ENCODE peak calls at places on chromosome 18, in nine cellular contexts. One of them, this sample, is unnamed.

GRCh38 chr18:76686737-76687231 is 135.6 kb upstream of the ZNF236 start:
- DNase-seq in Panc1: peak
- DNase-seq in CD8-positive, alpha-beta T cell: no peak
- DNase-seq in epithelial cell of esophagus: peak
- DNase-seq in A549: peak
- DNase-seq in astrocyte of the spinal cord: peak
- DNase-seq in neural progenitor cell: peak
- DNase-seq in brain microvascular endothelial cell: peak
- DNase-seq in foreskin fibroblast: peak
- DNase-seq in this sample: no peak

GRCh38 chr18:59149007-59149406 is 9.3 kb downstream of the SEC11C start:
- DNase-seq in foreskin fibroblast: no peak
- DNase-seq in A549: no peak
- DNase-seq in neural progenitor cell: no peak
- DNase-seq in epithelial cell of esophagus: no peak
- DNase-seq in astrocyte of the spinal cord: no peak
- DNase-seq in brain microvascular endothelial cell: no peak
- DNase-seq in Panc1: no peak
- DNase-seq in CD8-positive, alpha-beta T cell: no peak
- DNase-seq in this sample: no peak

GRCh38 chr18:31658670-31659573 is 25.5 kb downstream of the B4GALT6 start:
- DNase-seq in epithelial cell of esophagus: no peak
- DNase-seq in A549: no peak
- DNase-seq in brain microvascular endothelial cell: no peak
- DNase-seq in astrocyte of the spinal cord: peak
- DNase-seq in Panc1: no peak
- DNase-seq in CD8-positive, alpha-beta T cell: no peak
- DNase-seq in foreskin fibroblast: no peak
- DNase-seq in neural progenitor cell: no peak
- DNase-seq in this sample: no peak

GRCh38 chr18:46167971-46168370 is 63.8 kb downstream of the HAUS1 start:
- DNase-seq in foreskin fibroblast: no peak
- DNase-seq in astrocyte of the spinal cord: no peak
- DNase-seq in neural progenitor cell: no peak
- DNase-seq in CD8-positive, alpha-beta T cell: peak
- DNase-seq in epithelial cell of esophagus: no peak
- DNase-seq in brain microvascular endothelial cell: no peak
- DNase-seq in Panc1: no peak
- DNase-seq in A549: no peak
- DNase-seq in this sample: no peak

GRCh38 chr18:41751161-41751560 is 203.9 kb upstream of the PIK3C3 start:
- DNase-seq in astrocyte of the spinal cord: no peak
- DNase-seq in brain microvascular endothelial cell: no peak
- DNase-seq in A549: no peak
- DNase-seq in foreskin fibroblast: no peak
- DNase-seq in epithelial cell of esophagus: peak
- DNase-seq in Panc1: no peak
- DNase-seq in CD8-positive, alpha-beta T cell: no peak
- DNase-seq in neural progenitor cell: no peak
- DNase-seq in this sample: no peak

GRCh38 chr18:59779979-59780378 is 82.8 kb upstream of the CCBE1 start:
- DNase-seq in neural progenitor cell: no peak
- DNase-seq in A549: no peak
- DNase-seq in astrocyte of the spinal cord: peak
- DNase-seq in epithelial cell of esophagus: peak
- DNase-seq in CD8-positive, alpha-beta T cell: no peak
- DNase-seq in Panc1: no peak
- DNase-seq in foreskin fibroblast: peak
- DNase-seq in brain microvascular endothelial cell: peak
- DNase-seq in this sample: peak

GRCh38 chr18:28041366-28041765 is 135.6 kb downstream of the CDH2 start:
- DNase-seq in brain microvascular endothelial cell: peak
- DNase-seq in Panc1: no peak
- DNase-seq in foreskin fibroblast: no peak
- DNase-seq in astrocyte of the spinal cord: peak
- DNase-seq in neural progenitor cell: peak
- DNase-seq in epithelial cell of esophagus: no peak
- DNase-seq in A549: peak
- DNase-seq in CD8-positive, alpha-beta T cell: no peak
- DNase-seq in this sample: no peak

GRCh38 chr18:35392375-35392774 is 15.2 kb upstream of the ZNF396 start:
- DNase-seq in A549: no peak
- DNase-seq in neural progenitor cell: no peak
- DNase-seq in epithelial cell of esophagus: no peak
- DNase-seq in astrocyte of the spinal cord: no peak
- DNase-seq in foreskin fibroblast: no peak
- DNase-seq in Panc1: no peak
- DNase-seq in CD8-positive, alpha-beta T cell: no peak
- DNase-seq in brain microvascular endothelial cell: no peak
- DNase-seq in this sample: no peak

GRCh38 chr18:60446821-60447220 is 74.2 kb upstream of the MC4R start:
- DNase-seq in astrocyte of the spinal cord: peak
- DNase-seq in CD8-positive, alpha-beta T cell: no peak
- DNase-seq in epithelial cell of esophagus: no peak
- DNase-seq in A549: no peak
- DNase-seq in foreskin fibroblast: peak
- DNase-seq in neural progenitor cell: peak
- DNase-seq in Panc1: no peak
- DNase-seq in brain microvascular endothelial cell: peak
- DNase-seq in this sample: no peak

GRCh38 chr18:54775686-54776085 is 52.6 kb upstream of the RAB27B start:
- DNase-seq in foreskin fibroblast: peak
- DNase-seq in astrocyte of the spinal cord: peak
- DNase-seq in epithelial cell of esophagus: peak
- DNase-seq in CD8-positive, alpha-beta T cell: no peak
- DNase-seq in brain microvascular endothelial cell: peak
- DNase-seq in neural progenitor cell: no peak
- DNase-seq in A549: peak
- DNase-seq in Panc1: no peak
- DNase-seq in this sample: no peak

GRCh38 chr18:63148449-63149199 is 170.9 kb downstream of the BCL2 start:
- DNase-seq in epithelial cell of esophagus: no peak
- DNase-seq in neural progenitor cell: no peak
- DNase-seq in astrocyte of the spinal cord: peak
- DNase-seq in Panc1: no peak
- DNase-seq in brain microvascular endothelial cell: no peak
- DNase-seq in A549: no peak
- DNase-seq in foreskin fibroblast: peak
- DNase-seq in CD8-positive, alpha-beta T cell: no peak
- DNase-seq in this sample: peak

GRCh38 chr18:1062592-1062991 is 157.9 kb downstream of the ADCYAP1 start:
- DNase-seq in foreskin fibroblast: no peak
- DNase-seq in epithelial cell of esophagus: no peak
- DNase-seq in Panc1: no peak
- DNase-seq in neural progenitor cell: peak
- DNase-seq in CD8-positive, alpha-beta T cell: no peak
- DNase-seq in A549: peak
- DNase-seq in astrocyte of the spinal cord: no peak
- DNase-seq in brain microvascular endothelial cell: no peak
- DNase-seq in this sample: no peak

GRCh38 chr18:57087985-57088384 is 58.9 kb upstream of the BOD1L2 start:
- DNase-seq in astrocyte of the spinal cord: no peak
- DNase-seq in brain microvascular endothelial cell: no peak
- DNase-seq in foreskin fibroblast: no peak
- DNase-seq in neural progenitor cell: no peak
- DNase-seq in Panc1: no peak
- DNase-seq in A549: no peak
- DNase-seq in CD8-positive, alpha-beta T cell: no peak
- DNase-seq in epithelial cell of esophagus: peak
- DNase-seq in this sample: no peak

GRCh38 chr18:66005831-66006588 is 255.2 kb downstream of the CDH7 start:
- DNase-seq in neural progenitor cell: no peak
- DNase-seq in Panc1: no peak
- DNase-seq in brain microvascular endothelial cell: no peak
- DNase-seq in foreskin fibroblast: no peak
- DNase-seq in epithelial cell of esophagus: no peak
- DNase-seq in A549: no peak
- DNase-seq in CD8-positive, alpha-beta T cell: no peak
- DNase-seq in astrocyte of the spinal cord: no peak
- DNase-seq in this sample: no peak

GRCh38 chr18:49813321-49814146 is at the start of gene ACAA2:
- DNase-seq in A549: peak
- DNase-seq in astrocyte of the spinal cord: peak
- DNase-seq in Panc1: peak
- DNase-seq in brain microvascular endothelial cell: peak
- DNase-seq in epithelial cell of esophagus: peak
- DNase-seq in foreskin fibroblast: peak
- DNase-seq in CD8-positive, alpha-beta T cell: peak
- DNase-seq in neural progenitor cell: peak
- DNase-seq in this sample: peak

GRCh38 chr18:54479365-54479764 is 111.7 kb upstream of the DYNAP start:
- DNase-seq in A549: no peak
- DNase-seq in neural progenitor cell: peak
- DNase-seq in brain microvascular endothelial cell: no peak
- DNase-seq in Panc1: no peak
- DNase-seq in CD8-positive, alpha-beta T cell: no peak
- DNase-seq in astrocyte of the spinal cord: no peak
- DNase-seq in epithelial cell of esophagus: peak
- DNase-seq in foreskin fibroblast: no peak
- DNase-seq in this sample: no peak

GRCh38 chr18:11676386-11676785 is 12.7 kb upstream of the GNAL start:
- DNase-seq in neural progenitor cell: no peak
- DNase-seq in epithelial cell of esophagus: no peak
- DNase-seq in Panc1: no peak
- DNase-seq in A549: no peak
- DNase-seq in astrocyte of the spinal cord: no peak
- DNase-seq in CD8-positive, alpha-beta T cell: no peak
- DNase-seq in brain microvascular endothelial cell: no peak
- DNase-seq in foreskin fibroblast: no peak
- DNase-seq in this sample: no peak

GRCh38 chr18:79677840-79678239 is 1.8 kb upstream of the CTDP1 start:
- DNase-seq in epithelial cell of esophagus: no peak
- DNase-seq in astrocyte of the spinal cord: no peak
- DNase-seq in neural progenitor cell: no peak
- DNase-seq in foreskin fibroblast: no peak
- DNase-seq in CD8-positive, alpha-beta T cell: no peak
- DNase-seq in brain microvascular endothelial cell: no peak
- DNase-seq in A549: no peak
- DNase-seq in Panc1: no peak
- DNase-seq in this sample: no peak

GRCh38 chr18:78786776-78787175 is 192.8 kb upstream of the SALL3 start:
- DNase-seq in foreskin fibroblast: no peak
- DNase-seq in A549: no peak
- DNase-seq in CD8-positive, alpha-beta T cell: no peak
- DNase-seq in brain microvascular endothelial cell: no peak
- DNase-seq in Panc1: no peak
- DNase-seq in neural progenitor cell: no peak
- DNase-seq in astrocyte of the spinal cord: no peak
- DNase-seq in epithelial cell of esophagus: no peak
- DNase-seq in this sample: no peak

GRCh38 chr18:36719630-36720029 is 109.2 kb downstream of the TPGS2 start:
- DNase-seq in A549: no peak
- DNase-seq in brain microvascular endothelial cell: no peak
- DNase-seq in astrocyte of the spinal cord: no peak
- DNase-seq in neural progenitor cell: no peak
- DNase-seq in epithelial cell of esophagus: no peak
- DNase-seq in CD8-positive, alpha-beta T cell: no peak
- DNase-seq in foreskin fibroblast: no peak
- DNase-seq in Panc1: no peak
- DNase-seq in this sample: no peak

GRCh38 chr18:66344227-66344626 is 259.7 kb downstream of the CDH19 start:
- DNase-seq in foreskin fibroblast: no peak
- DNase-seq in epithelial cell of esophagus: peak
- DNase-seq in CD8-positive, alpha-beta T cell: no peak
- DNase-seq in brain microvascular endothelial cell: no peak
- DNase-seq in neural progenitor cell: no peak
- DNase-seq in astrocyte of the spinal cord: no peak
- DNase-seq in A549: no peak
- DNase-seq in Panc1: no peak
- DNase-seq in this sample: no peak

GRCh38 chr18:25921677-25922421 is 168.6 kb downstream of the SS18 start:
- DNase-seq in astrocyte of the spinal cord: no peak
- DNase-seq in CD8-positive, alpha-beta T cell: no peak
- DNase-seq in Panc1: peak
- DNase-seq in foreskin fibroblast: no peak
- DNase-seq in brain microvascular endothelial cell: peak
- DNase-seq in neural progenitor cell: peak
- DNase-seq in epithelial cell of esophagus: peak
- DNase-seq in A549: peak
- DNase-seq in this sample: no peak

DNA sequence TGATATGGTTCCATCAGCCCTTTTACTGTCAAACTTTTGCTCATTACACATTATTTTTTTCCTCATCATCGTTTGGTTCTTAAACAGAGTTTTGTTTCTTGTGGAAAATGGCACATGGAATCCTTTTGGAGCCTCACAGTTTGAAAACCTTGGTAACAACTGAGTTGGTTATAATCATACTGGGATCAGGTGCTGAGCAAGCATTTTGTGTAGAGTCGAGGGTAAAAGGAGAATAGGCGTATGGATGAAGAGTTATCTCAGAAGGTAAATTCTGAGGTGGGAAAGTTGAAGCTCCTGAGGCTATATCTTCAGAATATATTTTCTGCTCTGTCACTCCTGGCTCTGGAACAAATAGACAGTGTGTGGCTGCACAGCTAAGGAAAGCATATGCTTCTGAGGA is 274.0 kb upstream of the DSEL start:
- DNase-seq in A549: no peak
- DNase-seq in Panc1: no peak
- DNase-seq in neural progenitor cell: no peak
- DNase-seq in astrocyte of the spinal cord: no peak
- DNase-seq in brain microvascular endothelial cell: no peak
- DNase-seq in foreskin fibroblast: no peak
- DNase-seq in epithelial cell of esophagus: no peak
- DNase-seq in CD8-positive, alpha-beta T cell: no peak
- DNase-seq in this sample: no peak
- H3K4me3 ChIP-seq in A549: no peak
- H3K4me3 ChIP-seq in Panc1: no peak
- H3K4me3 ChIP-seq in neural progenitor cell: no peak
- H3K4me3 ChIP-seq in astrocyte of the spinal cord: no peak
- H3K4me3 ChIP-seq in brain microvascular endothelial cell: no peak
- H3K4me3 ChIP-seq in foreskin fibroblast: no peak
- H3K4me3 ChIP-seq in epithelial cell of esophagus: no peak
- H3K4me3 ChIP-seq in CD8-positive, alpha-beta T cell: no peak
- H3K4me3 ChIP-seq in this sample: no peak

GRCh38 chr18:3665780-3666525 is 216.0 kb downstream of the TGIF1 start:
- DNase-seq in CD8-positive, alpha-beta T cell: peak
- DNase-seq in astrocyte of the spinal cord: peak
- DNase-seq in Panc1: peak
- DNase-seq in A549: peak
- DNase-seq in neural progenitor cell: peak
- DNase-seq in epithelial cell of esophagus: peak
- DNase-seq in foreskin fibroblast: peak
- DNase-seq in brain microvascular endothelial cell: peak
- DNase-seq in this sample: peak
- TF ChIP-seq CTCF in CD8-positive, alpha-beta T cell: peak
- TF ChIP-seq CTCF in astrocyte of the spinal cord: peak
- TF ChIP-seq CTCF in Panc1: peak
- TF ChIP-seq CTCF in A549: peak
- TF ChIP-seq CTCF in neural progenitor cell: peak
- TF ChIP-seq CTCF in epithelial cell of esophagus: peak
- TF ChIP-seq CTCF in foreskin fibroblast: peak
- TF ChIP-seq CTCF in brain microvascular endothelial cell: peak
- TF ChIP-seq CTCF in this sample: peak

GRCh38 chr18:14976736-14977430 is 228.9 kb downstream of the ANKRD30B start:
- DNase-seq in A549: no peak
- DNase-seq in CD8-positive, alpha-beta T cell: no peak
- DNase-seq in foreskin fibroblast: no peak
- DNase-seq in brain microvascular endothelial cell: no peak
- DNase-seq in astrocyte of the spinal cord: peak
- DNase-seq in neural progenitor cell: no peak
- DNase-seq in epithelial cell of esophagus: no peak
- DNase-seq in Panc1: no peak
- DNase-seq in this sample: no peak
- H3K4me3 ChIP-seq in A549: no peak
- H3K4me3 ChIP-seq in CD8-positive, alpha-beta T cell: no peak
- H3K4me3 ChIP-seq in foreskin fibroblast: no peak
- H3K4me3 ChIP-seq in brain microvascular endothelial cell: no peak
- H3K4me3 ChIP-seq in astrocyte of the spinal cord: no peak
- H3K4me3 ChIP-seq in neural progenitor cell: no peak
- H3K4me3 ChIP-seq in epithelial cell of esophagus: no peak
- H3K4me3 ChIP-seq in Panc1: no peak
- H3K4me3 ChIP-seq in this sample: no peak

GRCh38 chr18:13375302-13376255 is 157.0 kb downstream of the LDLRAD4 start:
- DNase-seq in Panc1: peak
- DNase-seq in astrocyte of the spinal cord: peak
- DNase-seq in epithelial cell of esophagus: peak
- DNase-seq in brain microvascular endothelial cell: peak
- DNase-seq in CD8-positive, alpha-beta T cell: peak
- DNase-seq in neural progenitor cell: no peak
- DNase-seq in foreskin fibroblast: peak
- DNase-seq in A549: peak
- DNase-seq in this sample: peak
- TF ChIP-seq CTCF in Panc1: no peak
- TF ChIP-seq CTCF in astrocyte of the spinal cord: peak
- TF ChIP-seq CTCF in epithelial cell of esophagus: no peak
- TF ChIP-seq CTCF in brain microvascular endothelial cell: peak
- TF ChIP-seq CTCF in CD8-positive, alpha-beta T cell: no peak
- TF ChIP-seq CTCF in neural progenitor cell: no peak
- TF ChIP-seq CTCF in foreskin fibroblast: no peak
- TF ChIP-seq CTCF in A549: no peak
- TF ChIP-seq CTCF in this sample: no peak